ENCODE peak calls at places on chromosomes 7 and 10, in ten cellular contexts. E, M, C, A, B, P, L, Q, D and T are unnamed samples.
A peak's percentile ranks its signal among the peaks of the same experiment; 100 is the strongest.

GRCh38 chr10:110504111-110504735 is 6.5 kb downstream of the DUSP5 start:
- DNase-seq in B (peak; percentile 86), P (peak; percentile 57), Q (no peak), E (peak; percentile 21), M (no peak), L (no peak), A (peak; percentile 54), D (peak; percentile 46), C (no peak), T (no peak)

GRCh38 chr10:58967551-58968418 is 208.7 kb upstream of the PHYHIPL start:
- DNase-seq in P (no peak), E (no peak), C (peak; percentile 29), A (peak; percentile 49), L (no peak), B (no peak), M (peak; percentile 23), Q (peak; percentile 72), D (no peak), T (peak; percentile 84)

GRCh38 chr10:2079603-2080078 is 342.3 kb upstream of the ADARB2 start:
- DNase-seq in A (no peak), E (no peak), B (no peak), C (no peak), L (no peak), D (no peak), Q (no peak), M (no peak), P (no peak), T (no peak)

GRCh38 chr7:7384228-7384627 is 151.4 kb downstream of the COL28A1 start:
- DNase-seq in Q (no peak), A (no peak), C (no peak), P (no peak), D (no peak), M (no peak), E (no peak), B (no peak), L (no peak), T (no peak)

GRCh38 chr10:122154034-122154732 is 116.9 kb upstream of the BTBD16 start:
- DNase-seq in D (no peak), L (no peak), P (no peak), C (no peak), E (no peak), M (no peak), Q (no peak), B (no peak), A (no peak), T (no peak)

GRCh38 chr10:113087082-113088029 is 137.3 kb downstream of the TCF7L2 start:
- DNase-seq in Q (peak; percentile 64), L (no peak), D (no peak), E (no peak), C (no peak), M (no peak), P (peak; percentile 98), B (peak; percentile 100), A (peak; percentile 75), T (no peak)

GRCh38 chr10:63935705-63936104 is 414.5 kb downstream of the REEP3 start:
- DNase-seq in M (peak; percentile 26), A (no peak), C (no peak), B (no peak), D (no peak), L (peak; percentile 43), Q (no peak), P (no peak), E (no peak), T (no peak)

GRCh38 chr7:73939528-73939927 is 78.6 kb downstream of the TMEM270 start:
- DNase-seq in L (no peak), B (no peak), D (no peak), E (no peak), M (no peak), A (no peak), Q (no peak), P (no peak), C (no peak), T (no peak)

GRCh38 chr7:157713591-157713990 is 376.8 kb downstream of the DNAJB6 start:
- DNase-seq in P (no peak), B (no peak), E (no peak), D (no peak), L (no peak), M (no peak), C (no peak), A (peak; percentile 20), Q (no peak), T (no peak)

GRCh38 chr10:96287392-96288105 is 16.2 kb upstream of the BLNK start:
- DNase-seq in E (no peak), C (no peak), A (no peak), D (no peak), B (no peak), L (no peak), M (no peak), P (no peak), Q (no peak), T (no peak)

GRCh38 chr7:107666804-107667203 is 6.2 kb downstream of the SLC26A4 start:
- DNase-seq in C (no peak), M (no peak), D (no peak), A (no peak), B (no peak), Q (no peak), L (no peak), P (no peak), E (no peak), T (no peak)

GRCh38 chr10:79050896-79051555 is 17.7 kb upstream of the ZMIZ1 start:
- DNase-seq in P (no peak), D (no peak), L (no peak), E (no peak), M (no peak), C (no peak), B (no peak), A (peak; percentile 42), Q (no peak), T (no peak)

GRCh38 chr10:22251751-22252285 is 34.0 kb upstream of the EBLN1 start:
- DNase-seq in D (peak; percentile 68), C (peak; percentile 47), M (no peak), B (peak; percentile 61), Q (peak; percentile 64), A (peak; percentile 77), E (peak; percentile 46), P (no peak), L (peak; percentile 77), T (peak; percentile 92)

GRCh38 chr10:93189959-93190358 is 116.3 kb downstream of the CYP26A1 start:
- DNase-seq in D (no peak), B (no peak), E (no peak), P (no peak), A (no peak), C (no peak), Q (no peak), L (no peak), M (no peak), T (no peak)

GRCh38 chr7:111532625-111533024 is 29.7 kb downstream of the IMMP2L start:
- DNase-seq in P (no peak), L (peak; percentile 86), E (no peak), M (no peak), A (no peak), C (no peak), B (no peak), Q (no peak), D (no peak), T (no peak)

GRCh38 chr7:156192921-156193320 is 380.7 kb upstream of the SHH start:
- DNase-seq in M (no peak), D (no peak), C (no peak), B (no peak), E (no peak), P (no peak), L (no peak), Q (no peak), A (no peak), T (no peak)

GRCh38 chr10:69479241-69479730 is 28.0 kb downstream of the TSPAN15 start:
- DNase-seq in L (no peak), M (no peak), B (no peak), D (no peak), C (no peak), E (no peak), Q (no peak), P (no peak), A (no peak), T (peak; percentile 54)

GRCh38 chr10:90822508-90822907 is 35.3 kb downstream of the HTR7 start:
- DNase-seq in L (no peak), A (no peak), E (no peak), M (no peak), D (no peak), P (no peak), B (no peak), Q (no peak), C (no peak), T (no peak)

GRCh38 chr7:73999664-74000420 is 28.1 kb upstream of the ELN start:
- DNase-seq in B (peak; percentile 4), L (no peak), P (peak; percentile 87), E (no peak), D (no peak), Q (no peak), C (no peak), M (no peak), A (no peak), T (no peak)

GRCh38 chr10:132532784-132533560 is 4.6 kb upstream of the INPP5A start:
- DNase-seq in E (no peak), A (no peak), P (peak; percentile 43), Q (no peak), L (no peak), D (no peak), B (peak; percentile 65), M (no peak), C (no peak), T (no peak)

GRCh38 chr7:51224811-51225581 is 91.6 kb downstream of the COBL start:
- DNase-seq in P (no peak), D (no peak), L (no peak), M (peak; percentile 26), C (no peak), E (no peak), A (peak; percentile 72), Q (peak; percentile 34), B (no peak), T (no peak)

GRCh38 chr7:117810642-117811512 is 62.4 kb downstream of the CTTNBP2 start:
- DNase-seq in E (no peak), D (no peak), C (no peak), M (no peak), Q (no peak), P (no peak), A (no peak), L (no peak), B (peak; percentile 74), T (no peak)

GRCh38 chr10:95363303-95363912 is 72.6 kb upstream of the PDLIM1 start:
- DNase-seq in Q (peak; percentile 70), D (no peak), C (no peak), M (peak; percentile 73), L (peak; percentile 70), E (peak; percentile 15), A (no peak), B (peak; percentile 56), P (peak; percentile 35), T (peak; percentile 52)

GRCh38 chr10:132570265-132570664 is 32.7 kb downstream of the INPP5A start:
- DNase-seq in B (no peak), A (no peak), Q (no peak), D (no peak), C (no peak), E (no peak), M (no peak), L (no peak), P (no peak), T (no peak)

GRCh38 chr7:78326870-78327269 is 528.3 kb downstream of the PHTF2 start:
- DNase-seq in M (no peak), A (no peak), C (no peak), E (no peak), L (no peak), Q (no peak), P (no peak), B (no peak), D (no peak), T (no peak)

GRCh38 chr7:30657131-30657530 is 25.1 kb downstream of the CRHR2 start:
- DNase-seq in A (no peak), M (no peak), B (no peak), L (no peak), D (no peak), Q (no peak), E (no peak), C (no peak), P (no peak), T (no peak)

GRCh38 chr10:112389147-112389822 is 15.4 kb downstream of the ACSL5 start:
- DNase-seq in A (no peak), Q (no peak), E (no peak), C (no peak), L (peak; percentile 96), P (no peak), D (peak; percentile 48), B (peak; percentile 71), M (no peak), T (no peak)

GRCh38 chr7:30252885-30253795 is 31.3 kb upstream of the ZNRF2 start:
- DNase-seq in E (no peak), L (no peak), M (no peak), Q (no peak), D (no peak), B (no peak), C (no peak), P (no peak), A (peak; percentile 77), T (no peak)